ENCODE peak calls at places on chromosomes 7 and 10, in eight cellular contexts. S is glutamatergic neuron; X is H54; E is hepatocyte; K is HTR-8/SVneo; C is fibroblast of the aortic adventitia; A is effector CD4-positive, alpha-beta T cell; W is epithelial cell of prostate. L is an unnamed sample.
A peak's percentile ranks its signal among the peaks of the same experiment; 100 is the strongest.

GRCh38 chr7:33745934-33746333 is 159.4 kb upstream of the BMPER start:
- DNase-seq in S (no peak), X (no peak), E (no peak), K (no peak), C (peak; percentile 48), A (no peak), W (no peak), L (no peak)

GRCh38 chr7:18590259-18590658 is 94.7 kb downstream of the HDAC9 start:
- DNase-seq in S (no peak), X (no peak), E (no peak), K (no peak), C (no peak), A (no peak), W (no peak), L (no peak)

GRCh38 chr10:101838416-101838970 is 5.1 kb downstream of the KCNIP2 start:
- DNase-seq in S (no peak), X (no peak), E (no peak), K (no peak), C (no peak), A (no peak), W (no peak), L (no peak)

GRCh38 chr7:150976529-150977381 is 1.4 kb downstream of the KCNH2 start:
- DNase-seq in S (no peak), X (no peak), E (no peak), K (no peak), C (no peak), A (no peak), W (no peak), L (no peak)

GRCh38 chr10:33066558-33067236 is 108.7 kb upstream of the ITGB1 start:
- DNase-seq in S (no peak), X (peak; percentile 25), E (peak; percentile 20), K (peak; percentile 66), C (peak; percentile 80), A (no peak), W (no peak), L (no peak)

GRCh38 chr7:155361363-155361680 is 63.6 kb downstream of the INSIG1 start:
- DNase-seq in S (peak; percentile 12), X (no peak), E (no peak), K (no peak), C (no peak), A (no peak), W (no peak), L (no peak)

GRCh38 chr7:41003031-41003925 is 699.6 kb downstream of the INHBA start:
- DNase-seq in S (peak; percentile 77), X (peak; percentile 19), E (peak; percentile 34), K (no peak), C (peak; percentile 46), A (no peak), W (no peak), L (peak; percentile 65)

GRCh38 chr7:82319674-82320118 is 123.9 kb downstream of the CACNA2D1 start:
- DNase-seq in S (peak; percentile 43), X (no peak), E (peak; percentile 54), K (no peak), C (peak; percentile 89), A (no peak), W (no peak), L (no peak)

GRCh38 chr7:75649462-75649861 is 89.3 kb downstream of the HIP1 start:
- DNase-seq in S (no peak), X (no peak), E (no peak), K (no peak), C (no peak), A (no peak), W (no peak), L (no peak)

GRCh38 chr10:33334170-33334838 is at the start of gene NRP1:
- DNase-seq in S (peak; percentile 59), X (no peak), E (peak; percentile 47), K (no peak), C (no peak), A (no peak), W (no peak), L (peak; percentile 70)

GRCh38 chr7:140364819-140365218 is 33.5 kb downstream of the SLC37A3 start:
- DNase-seq in S (no peak), X (no peak), E (no peak), K (no peak), C (no peak), A (no peak), W (peak; percentile 48), L (no peak)

GRCh38 chr7:153941061-153941460 is 111.1 kb upstream of the DPP6 start:
- DNase-seq in S (no peak), X (no peak), E (no peak), K (no peak), C (no peak), A (no peak), W (no peak), L (no peak)

GRCh38 chr10:86698207-86698940 is 30.1 kb downstream of the LDB3 start:
- DNase-seq in S (no peak), X (no peak), E (no peak), K (no peak), C (no peak), A (no peak), W (no peak), L (no peak)

GRCh38 chr7:136045181-136045580 is 68.0 kb upstream of the MTPN start:
- DNase-seq in S (no peak), X (no peak), E (no peak), K (no peak), C (no peak), A (no peak), W (no peak), L (no peak)

GRCh38 chr7:27277628-27278027 is 35.0 kb downstream of the EVX1 start:
- DNase-seq in S (no peak), X (peak; percentile 88), E (peak; percentile 80), K (peak; percentile 51), C (no peak), A (no peak), W (peak; percentile 60), L (no peak)

GRCh38 chr7:158549176-158549833 is 38.3 kb downstream of the PTPRN2 start:
- DNase-seq in S (peak; percentile 61), X (no peak), E (no peak), K (no peak), C (no peak), A (no peak), W (no peak), L (no peak)

GRCh38 chr7:45026984-45027773 is 27.2 kb downstream of the CCM2 start:
- DNase-seq in S (no peak), X (no peak), E (no peak), K (no peak), C (no peak), A (no peak), W (no peak), L (no peak)

GRCh38 chr10:126161691-126162090 is 226.6 kb downstream of the ADAM12 start:
- DNase-seq in S (no peak), X (no peak), E (no peak), K (no peak), C (no peak), A (no peak), W (no peak), L (no peak)